ENCODE peak calls at places on chromosomes 4 and X, in nine cellular contexts. F is testis, T is NCI-H774, Y is PC-9, B is NCI-H446 treated with DMSO at 0.1 percent for 48 hours, P is hypothalamus, X is heart left ventricle, W is mammary epithelial cell, J is amygdala. H is an unnamed sample.

GRCh38 chrX:118904218-118904617 is 70.2 kb upstream of the LONRF3 start:
- DNase-seq in F (no peak), T (no peak), Y (no peak), B (no peak), P (no peak), X (no peak), W (no peak), J (no peak), H (no peak)

GRCh38 chrX:140572724-140573123 is 67.9 kb upstream of the SOX3 start:
- DNase-seq in F (peak; percentile 49), T (peak; percentile 0), Y (peak; percentile 5), B (no peak), P (no peak), X (no peak), W (peak; percentile 14), J (no peak), H (peak; percentile 34)

GRCh38 chr4:16692493-16692892 is 206.0 kb downstream of the LDB2 start:
- DNase-seq in F (no peak), T (no peak), Y (no peak), B (no peak), P (no peak), X (no peak), W (no peak), J (no peak), H (peak; percentile 45)

GRCh38 chr4:168475745-168476144 is 4.5 kb downstream of the DDX60L start:
- DNase-seq in F (no peak), T (no peak), Y (no peak), B (no peak), P (no peak), X (no peak), W (peak; percentile 70), J (no peak), H (peak; percentile 47)

GRCh38 chr4:2848449-2848848 is 4.8 kb downstream of the ADD1 start:
- DNase-seq in F (no peak), T (no peak), Y (no peak), B (no peak), P (no peak), X (no peak), W (peak; percentile 16), J (no peak), H (peak; percentile 54)

GRCh38 chrX:104270916-104271512 is 16.3 kb upstream of the ESX1 start:
- DNase-seq in F (peak; percentile 63), T (no peak), Y (peak; percentile 47), B (peak; percentile 23), P (no peak), X (no peak), W (peak; percentile 53), J (peak; percentile 6), H (peak; percentile 28)

GRCh38 chr4:20859097-20859781 is 159.0 kb downstream of the PACRGL start:
- DNase-seq in F (no peak), T (no peak), Y (no peak), B (no peak), P (no peak), X (no peak), W (no peak), J (no peak), H (no peak)

GRCh38 chrX:103831342-103831802 is 685 bp downstream of the RAB9B start:
- DNase-seq in F (no peak), T (peak; percentile 45), Y (no peak), B (no peak), P (no peak), X (peak; percentile 82), W (no peak), J (peak; percentile 27), H (no peak)

GRCh38 chr4:152628128-152628527 is 51.7 kb downstream of the TMEM154 start:
- DNase-seq in F (no peak), T (no peak), Y (no peak), B (no peak), P (no peak), X (no peak), W (no peak), J (no peak), H (peak; percentile 25)

GRCh38 chr4:26248647-26249046 is 72.2 kb upstream of the RBPJ start:
- DNase-seq in F (peak; percentile 24), T (peak; percentile 54), Y (no peak), B (peak; percentile 48), P (no peak), X (no peak), W (no peak), J (no peak), H (peak; percentile 81)

GRCh38 chr4:124104101-124104500 is 608.4 kb downstream of the ANKRD50 start:
- DNase-seq in F (no peak), T (no peak), Y (no peak), B (no peak), P (no peak), X (peak; percentile 28), W (peak; percentile 48), J (no peak), H (peak; percentile 55)

GRCh38 chr4:109574931-109575804 is 15.1 kb downstream of the MCUB start:
- DNase-seq in F (no peak), T (no peak), Y (no peak), B (no peak), P (no peak), X (no peak), W (no peak), J (no peak), H (no peak)

GRCh38 chrX:53281321-53281822 is at the start of gene IQSEC2:
- DNase-seq in F (peak; percentile 85), T (no peak), Y (peak; percentile 90), B (peak; percentile 37), P (no peak), X (peak; percentile 88), W (peak; percentile 71), J (peak; percentile 16), H (peak; percentile 83)

GRCh38 chr4:73831569-73831968 is 4.9 kb upstream of the CXCL6 start:
- DNase-seq in F (no peak), T (no peak), Y (no peak), B (no peak), P (no peak), X (no peak), W (no peak), J (no peak), H (no peak)

GRCh38 chr4:22670953-22671352 is 21.8 kb upstream of the GBA3 start:
- DNase-seq in F (no peak), T (no peak), Y (no peak), B (no peak), P (no peak), X (no peak), W (no peak), J (no peak), H (peak; percentile 46)

GRCh38 chrX:39854772-39855747 is 242.7 kb downstream of the BCOR start:
- DNase-seq in F (no peak), T (no peak), Y (no peak), B (no peak), P (no peak), X (no peak), W (no peak), J (no peak), H (no peak)

GRCh38 chr4:123876640-123877039 is 480.0 kb downstream of the SPRY1 start:
- DNase-seq in F (no peak), T (no peak), Y (no peak), B (no peak), P (no peak), X (no peak), W (no peak), J (no peak), H (no peak)

GRCh38 chr4:18536420-18536819 is 514.9 kb upstream of the LCORL start:
- DNase-seq in F (no peak), T (no peak), Y (no peak), B (no peak), P (no peak), X (no peak), W (no peak), J (no peak), H (no peak)

GRCh38 chr4:41069268-41069667 is 145.1 kb downstream of the APBB2 start:
- DNase-seq in F (no peak), T (no peak), Y (no peak), B (no peak), P (no peak), X (no peak), W (no peak), J (no peak), H (no peak)